ENCODE peak calls at places on chromosomes 2 and 18, in four cellular contexts. One of them, this sample, is unnamed.

GRCh38 chr18:8337216-8337615 is 272.0 kb upstream of the RAB12 start:
- DNase-seq in endodermal cell: no peak
- DNase-seq in NAMALWA: no peak
- DNase-seq in stimulated activated effector memory CD8-positive, alpha-beta T cell treated with anti-CD3 and anti-CD28 coated beads, Interleukin-12 subunit alpha, Interleukin-12 subunit beta, amount 100 ng/mL, for 72 hours: no peak
- DNase-seq in this sample: no peak

GRCh38 chr2:230871361-230872150 is 6.8 kb downstream of the ITM2C start:
- DNase-seq in endodermal cell: peak; percentile 41
- DNase-seq in stimulated activated effector memory CD8-positive, alpha-beta T cell treated with anti-CD3 and anti-CD28 coated beads, Interleukin-12 subunit alpha, Interleukin-12 subunit beta, amount 100 ng/mL, for 72 hours: no peak
- DNase-seq in NAMALWA: no peak
- DNase-seq in this sample: no peak

GRCh38 chr2:24491626-24492282 is 700 bp downstream of the NCOA1 start:
- DNase-seq in NAMALWA: peak; percentile 52
- DNase-seq in endodermal cell: peak; percentile 80
- DNase-seq in stimulated activated effector memory CD8-positive, alpha-beta T cell treated with anti-CD3 and anti-CD28 coated beads, Interleukin-12 subunit alpha, Interleukin-12 subunit beta, amount 100 ng/mL, for 72 hours: peak; percentile 43
- DNase-seq in this sample: no peak

GRCh38 chr2:23385351-23385747 is 370 bp downstream of the KLHL29 start:
- DNase-seq in NAMALWA: peak; percentile 17
- DNase-seq in endodermal cell: peak; percentile 79
- DNase-seq in stimulated activated effector memory CD8-positive, alpha-beta T cell treated with anti-CD3 and anti-CD28 coated beads, Interleukin-12 subunit alpha, Interleukin-12 subunit beta, amount 100 ng/mL, for 72 hours: no peak
- DNase-seq in this sample: no peak

GRCh38 chr2:195782156-195782555 is 125.1 kb downstream of the SLC39A10 start:
- DNase-seq in NAMALWA: no peak
- DNase-seq in stimulated activated effector memory CD8-positive, alpha-beta T cell treated with anti-CD3 and anti-CD28 coated beads, Interleukin-12 subunit alpha, Interleukin-12 subunit beta, amount 100 ng/mL, for 72 hours: no peak
- DNase-seq in endodermal cell: no peak
- DNase-seq in this sample: no peak

GRCh38 chr2:173651891-173652290 is 297.2 kb downstream of the CDCA7 start:
- DNase-seq in stimulated activated effector memory CD8-positive, alpha-beta T cell treated with anti-CD3 and anti-CD28 coated beads, Interleukin-12 subunit alpha, Interleukin-12 subunit beta, amount 100 ng/mL, for 72 hours: no peak
- DNase-seq in endodermal cell: no peak
- DNase-seq in NAMALWA: no peak
- DNase-seq in this sample: no peak

GRCh38 chr2:213995400-213996105 is 415.3 kb upstream of the VWC2L start:
- DNase-seq in NAMALWA: no peak
- DNase-seq in endodermal cell: no peak
- DNase-seq in stimulated activated effector memory CD8-positive, alpha-beta T cell treated with anti-CD3 and anti-CD28 coated beads, Interleukin-12 subunit alpha, Interleukin-12 subunit beta, amount 100 ng/mL, for 72 hours: no peak
- DNase-seq in this sample: no peak

GRCh38 chr2:157835425-157835824 is 40.7 kb downstream of the ACVR1 start:
- DNase-seq in NAMALWA: no peak
- DNase-seq in endodermal cell: no peak
- DNase-seq in stimulated activated effector memory CD8-positive, alpha-beta T cell treated with anti-CD3 and anti-CD28 coated beads, Interleukin-12 subunit alpha, Interleukin-12 subunit beta, amount 100 ng/mL, for 72 hours: no peak
- DNase-seq in this sample: no peak

GRCh38 chr2:219084791-219085190 is 24.1 kb upstream of the IHH start:
- DNase-seq in NAMALWA: no peak
- DNase-seq in stimulated activated effector memory CD8-positive, alpha-beta T cell treated with anti-CD3 and anti-CD28 coated beads, Interleukin-12 subunit alpha, Interleukin-12 subunit beta, amount 100 ng/mL, for 72 hours: no peak
- DNase-seq in endodermal cell: no peak
- DNase-seq in this sample: no peak

GRCh38 chr2:216109962-216110614 is 940 bp downstream of the XRCC5 start:
- DNase-seq in endodermal cell: peak; percentile 39
- DNase-seq in stimulated activated effector memory CD8-positive, alpha-beta T cell treated with anti-CD3 and anti-CD28 coated beads, Interleukin-12 subunit alpha, Interleukin-12 subunit beta, amount 100 ng/mL, for 72 hours: no peak
- DNase-seq in NAMALWA: peak; percentile 71
- DNase-seq in this sample: peak; percentile 29

GRCh38 chr2:8252997-8253694 is 428.7 kb upstream of the ID2 start:
- DNase-seq in stimulated activated effector memory CD8-positive, alpha-beta T cell treated with anti-CD3 and anti-CD28 coated beads, Interleukin-12 subunit alpha, Interleukin-12 subunit beta, amount 100 ng/mL, for 72 hours: no peak
- DNase-seq in NAMALWA: peak; percentile 30
- DNase-seq in endodermal cell: peak; percentile 80
- DNase-seq in this sample: peak; percentile 57

GRCh38 chr2:36562245-36562644 is 35.7 kb downstream of the FEZ2 start:
- DNase-seq in endodermal cell: no peak
- DNase-seq in NAMALWA: no peak
- DNase-seq in stimulated activated effector memory CD8-positive, alpha-beta T cell treated with anti-CD3 and anti-CD28 coated beads, Interleukin-12 subunit alpha, Interleukin-12 subunit beta, amount 100 ng/mL, for 72 hours: no peak
- DNase-seq in this sample: no peak

GRCh38 chr2:63983986-63984605 is 35.1 kb downstream of the VPS54 start:
- DNase-seq in stimulated activated effector memory CD8-positive, alpha-beta T cell treated with anti-CD3 and anti-CD28 coated beads, Interleukin-12 subunit alpha, Interleukin-12 subunit beta, amount 100 ng/mL, for 72 hours: no peak
- DNase-seq in NAMALWA: no peak
- DNase-seq in endodermal cell: no peak
- DNase-seq in this sample: no peak

GRCh38 chr2:137689549-137689948 is 274.7 kb upstream of the HNMT start:
- DNase-seq in stimulated activated effector memory CD8-positive, alpha-beta T cell treated with anti-CD3 and anti-CD28 coated beads, Interleukin-12 subunit alpha, Interleukin-12 subunit beta, amount 100 ng/mL, for 72 hours: no peak
- DNase-seq in NAMALWA: no peak
- DNase-seq in endodermal cell: no peak
- DNase-seq in this sample: peak; percentile 73

GRCh38 chr2:104476075-104476474 is 377.8 kb upstream of the POU3F3 start:
- DNase-seq in NAMALWA: no peak
- DNase-seq in endodermal cell: no peak
- DNase-seq in stimulated activated effector memory CD8-positive, alpha-beta T cell treated with anti-CD3 and anti-CD28 coated beads, Interleukin-12 subunit alpha, Interleukin-12 subunit beta, amount 100 ng/mL, for 72 hours: no peak
- DNase-seq in this sample: no peak

GRCh38 chr2:184646177-184646576 is 47.8 kb downstream of the ZNF804A start:
- DNase-seq in NAMALWA: peak; percentile 71
- DNase-seq in endodermal cell: no peak
- DNase-seq in stimulated activated effector memory CD8-positive, alpha-beta T cell treated with anti-CD3 and anti-CD28 coated beads, Interleukin-12 subunit alpha, Interleukin-12 subunit beta, amount 100 ng/mL, for 72 hours: no peak
- DNase-seq in this sample: no peak

GRCh38 chr2:19649785-19650380 is 251.9 kb downstream of the TTC32 start:
- DNase-seq in endodermal cell: no peak
- DNase-seq in stimulated activated effector memory CD8-positive, alpha-beta T cell treated with anti-CD3 and anti-CD28 coated beads, Interleukin-12 subunit alpha, Interleukin-12 subunit beta, amount 100 ng/mL, for 72 hours: no peak
- DNase-seq in NAMALWA: no peak
- DNase-seq in this sample: peak; percentile 6

GRCh38 chr2:138446043-138446442 is 55.5 kb upstream of the SPOPL start:
- DNase-seq in endodermal cell: no peak
- DNase-seq in NAMALWA: no peak
- DNase-seq in stimulated activated effector memory CD8-positive, alpha-beta T cell treated with anti-CD3 and anti-CD28 coated beads, Interleukin-12 subunit alpha, Interleukin-12 subunit beta, amount 100 ng/mL, for 72 hours: no peak
- DNase-seq in this sample: no peak

GRCh38 chr18:46856975-46857374 is 60.3 kb downstream of the PIAS2 start:
- DNase-seq in NAMALWA: no peak
- DNase-seq in endodermal cell: no peak
- DNase-seq in stimulated activated effector memory CD8-positive, alpha-beta T cell treated with anti-CD3 and anti-CD28 coated beads, Interleukin-12 subunit alpha, Interleukin-12 subunit beta, amount 100 ng/mL, for 72 hours: no peak
- DNase-seq in this sample: no peak

GRCh38 chr18:11570770-11571169 is 38.6 kb upstream of the SLC35G4 start:
- DNase-seq in stimulated activated effector memory CD8-positive, alpha-beta T cell treated with anti-CD3 and anti-CD28 coated beads, Interleukin-12 subunit alpha, Interleukin-12 subunit beta, amount 100 ng/mL, for 72 hours: no peak
- DNase-seq in endodermal cell: peak; percentile 14
- DNase-seq in NAMALWA: peak; percentile 58
- DNase-seq in this sample: no peak

GRCh38 chr18:79644666-79645057 is 34.9 kb upstream of the CTDP1 start:
- DNase-seq in endodermal cell: no peak
- DNase-seq in stimulated activated effector memory CD8-positive, alpha-beta T cell treated with anti-CD3 and anti-CD28 coated beads, Interleukin-12 subunit alpha, Interleukin-12 subunit beta, amount 100 ng/mL, for 72 hours: no peak
- DNase-seq in NAMALWA: no peak
- DNase-seq in this sample: no peak

GRCh38 chr2:232501331-232501771 is 13.7 kb upstream of the ECEL1 start:
- DNase-seq in stimulated activated effector memory CD8-positive, alpha-beta T cell treated with anti-CD3 and anti-CD28 coated beads, Interleukin-12 subunit alpha, Interleukin-12 subunit beta, amount 100 ng/mL, for 72 hours: no peak
- DNase-seq in endodermal cell: no peak
- DNase-seq in NAMALWA: no peak
- DNase-seq in this sample: no peak

GRCh38 chr2:195322324-195322723 is 334.7 kb upstream of the SLC39A10 start:
- DNase-seq in NAMALWA: no peak
- DNase-seq in endodermal cell: no peak
- DNase-seq in stimulated activated effector memory CD8-positive, alpha-beta T cell treated with anti-CD3 and anti-CD28 coated beads, Interleukin-12 subunit alpha, Interleukin-12 subunit beta, amount 100 ng/mL, for 72 hours: no peak
- DNase-seq in this sample: no peak

GRCh38 chr2:11530864-11531451 is 2.9 kb upstream of the GREB1 start:
- DNase-seq in NAMALWA: no peak
- DNase-seq in stimulated activated effector memory CD8-positive, alpha-beta T cell treated with anti-CD3 and anti-CD28 coated beads, Interleukin-12 subunit alpha, Interleukin-12 subunit beta, amount 100 ng/mL, for 72 hours: no peak
- DNase-seq in endodermal cell: peak; percentile 39
- DNase-seq in this sample: no peak

GRCh38 chr2:188884051-188884450 is 90.1 kb upstream of the COL3A1 start:
- DNase-seq in endodermal cell: no peak
- DNase-seq in NAMALWA: no peak
- DNase-seq in stimulated activated effector memory CD8-positive, alpha-beta T cell treated with anti-CD3 and anti-CD28 coated beads, Interleukin-12 subunit alpha, Interleukin-12 subunit beta, amount 100 ng/mL, for 72 hours: no peak
- DNase-seq in this sample: no peak

GRCh38 chr18:45106331-45106774 is 425.7 kb downstream of the SETBP1 start:
- DNase-seq in endodermal cell: no peak
- DNase-seq in stimulated activated effector memory CD8-positive, alpha-beta T cell treated with anti-CD3 and anti-CD28 coated beads, Interleukin-12 subunit alpha, Interleukin-12 subunit beta, amount 100 ng/mL, for 72 hours: no peak
- DNase-seq in NAMALWA: peak; percentile 86
- DNase-seq in this sample: peak; percentile 99

GRCh38 chr18:24212939-24213338 is 74.1 kb downstream of the CABYR start:
- DNase-seq in stimulated activated effector memory CD8-positive, alpha-beta T cell treated with anti-CD3 and anti-CD28 coated beads, Interleukin-12 subunit alpha, Interleukin-12 subunit beta, amount 100 ng/mL, for 72 hours: no peak
- DNase-seq in NAMALWA: no peak
- DNase-seq in endodermal cell: no peak
- DNase-seq in this sample: no peak

GRCh38 chr2:68739261-68740183 is 4.9 kb downstream of the ARHGAP25 start:
- DNase-seq in NAMALWA: no peak
- DNase-seq in stimulated activated effector memory CD8-positive, alpha-beta T cell treated with anti-CD3 and anti-CD28 coated beads, Interleukin-12 subunit alpha, Interleukin-12 subunit beta, amount 100 ng/mL, for 72 hours: no peak
- DNase-seq in endodermal cell: no peak
- DNase-seq in this sample: peak; percentile 57

GRCh38 chr2:38464971-38465788 is 88.1 kb upstream of the ATL2 start:
- DNase-seq in endodermal cell: peak; percentile 64
- DNase-seq in stimulated activated effector memory CD8-positive, alpha-beta T cell treated with anti-CD3 and anti-CD28 coated beads, Interleukin-12 subunit alpha, Interleukin-12 subunit beta, amount 100 ng/mL, for 72 hours: no peak
- DNase-seq in NAMALWA: no peak
- DNase-seq in this sample: no peak

GRCh38 chr2:138997849-138998517 is 217.8 kb upstream of the NXPH2 start:
- DNase-seq in NAMALWA: no peak
- DNase-seq in endodermal cell: no peak
- DNase-seq in stimulated activated effector memory CD8-positive, alpha-beta T cell treated with anti-CD3 and anti-CD28 coated beads, Interleukin-12 subunit alpha, Interleukin-12 subunit beta, amount 100 ng/mL, for 72 hours: no peak
- DNase-seq in this sample: no peak

GRCh38 chr2:219358170-219359075 is 25.9 kb upstream of the RESP18 start:
- DNase-seq in endodermal cell: peak; percentile 60
- DNase-seq in stimulated activated effector memory CD8-positive, alpha-beta T cell treated with anti-CD3 and anti-CD28 coated beads, Interleukin-12 subunit alpha, Interleukin-12 subunit beta, amount 100 ng/mL, for 72 hours: no peak
- DNase-seq in NAMALWA: no peak
- DNase-seq in this sample: no peak

This sample was measured in MV-4-11.